ENCODE peak calls at places on chromosome 18, in eight cellular contexts. One of them, this sample, is unnamed.
A peak's percentile ranks its signal among the peaks of the same experiment; 100 is the strongest.

GRCh38 chr18:55779461-55779710 is 191.4 kb upstream of the TCF4 start:
- DNase-seq in glomerular endothelial cell: no peak
- DNase-seq in cardiac septum: no peak
- DNase-seq in skeletal muscle cell: no peak
- DNase-seq in stimulated activated CD8-positive, alpha-beta memory T cell treated with anti-CD3 and anti-CD28 coated beads, Interleukin-2, amount 100 ng/mL, for 1 hour: no peak
- DNase-seq in AG08396: no peak
- DNase-seq in BJ: no peak
- DNase-seq in upper lobe of left lung: no peak
- DNase-seq in this sample: no peak

GRCh38 chr18:79677840-79678239 is 1.8 kb upstream of the CTDP1 start:
- DNase-seq in glomerular endothelial cell: no peak
- DNase-seq in cardiac septum: no peak
- DNase-seq in skeletal muscle cell: no peak
- DNase-seq in stimulated activated CD8-positive, alpha-beta memory T cell treated with anti-CD3 and anti-CD28 coated beads, Interleukin-2, amount 100 ng/mL, for 1 hour: no peak
- DNase-seq in AG08396: no peak
- DNase-seq in BJ: no peak
- DNase-seq in upper lobe of left lung: no peak
- DNase-seq in this sample: no peak

GRCh38 chr18:32383040-32383819 is 87.5 kb downstream of the GAREM1 start:
- DNase-seq in glomerular endothelial cell: peak; percentile 97
- DNase-seq in cardiac septum: no peak
- DNase-seq in skeletal muscle cell: peak; percentile 91
- DNase-seq in stimulated activated CD8-positive, alpha-beta memory T cell treated with anti-CD3 and anti-CD28 coated beads, Interleukin-2, amount 100 ng/mL, for 1 hour: no peak
- DNase-seq in AG08396: peak; percentile 51
- DNase-seq in BJ: peak; percentile 6
- DNase-seq in upper lobe of left lung: no peak
- DNase-seq in this sample: peak; percentile 70

GRCh38 chr18:47560693-47561092 is 309.2 kb upstream of the SKOR2 start:
- DNase-seq in glomerular endothelial cell: no peak
- DNase-seq in cardiac septum: no peak
- DNase-seq in skeletal muscle cell: no peak
- DNase-seq in stimulated activated CD8-positive, alpha-beta memory T cell treated with anti-CD3 and anti-CD28 coated beads, Interleukin-2, amount 100 ng/mL, for 1 hour: no peak
- DNase-seq in AG08396: no peak
- DNase-seq in BJ: no peak
- DNase-seq in upper lobe of left lung: peak; percentile 10
- DNase-seq in this sample: no peak

GRCh38 chr18:76801567-76802505 is 20.5 kb upstream of the ZNF236 start:
- DNase-seq in glomerular endothelial cell: no peak
- DNase-seq in cardiac septum: peak; percentile 84
- DNase-seq in skeletal muscle cell: no peak
- DNase-seq in stimulated activated CD8-positive, alpha-beta memory T cell treated with anti-CD3 and anti-CD28 coated beads, Interleukin-2, amount 100 ng/mL, for 1 hour: no peak
- DNase-seq in AG08396: peak; percentile 89
- DNase-seq in BJ: no peak
- DNase-seq in upper lobe of left lung: peak; percentile 95
- DNase-seq in this sample: no peak

GRCh38 chr18:10015941-10016819 is 102.4 kb downstream of the VAPA start:
- DNase-seq in glomerular endothelial cell: no peak
- DNase-seq in cardiac septum: no peak
- DNase-seq in skeletal muscle cell: peak; percentile 87
- DNase-seq in stimulated activated CD8-positive, alpha-beta memory T cell treated with anti-CD3 and anti-CD28 coated beads, Interleukin-2, amount 100 ng/mL, for 1 hour: no peak
- DNase-seq in AG08396: peak; percentile 65
- DNase-seq in BJ: peak; percentile 90
- DNase-seq in upper lobe of left lung: no peak
- DNase-seq in this sample: peak; percentile 79

GRCh38 chr18:45723921-45724320 is at the start of gene SLC14A1:
- DNase-seq in glomerular endothelial cell: no peak
- DNase-seq in cardiac septum: no peak
- DNase-seq in skeletal muscle cell: no peak
- DNase-seq in stimulated activated CD8-positive, alpha-beta memory T cell treated with anti-CD3 and anti-CD28 coated beads, Interleukin-2, amount 100 ng/mL, for 1 hour: no peak
- DNase-seq in AG08396: no peak
- DNase-seq in BJ: no peak
- DNase-seq in upper lobe of left lung: no peak
- DNase-seq in this sample: no peak

GRCh38 chr18:42174909-42175308 is 219.9 kb downstream of the PIK3C3 start:
- DNase-seq in glomerular endothelial cell: no peak
- DNase-seq in cardiac septum: no peak
- DNase-seq in skeletal muscle cell: no peak
- DNase-seq in stimulated activated CD8-positive, alpha-beta memory T cell treated with anti-CD3 and anti-CD28 coated beads, Interleukin-2, amount 100 ng/mL, for 1 hour: no peak
- DNase-seq in AG08396: no peak
- DNase-seq in BJ: no peak
- DNase-seq in upper lobe of left lung: no peak
- DNase-seq in this sample: no peak

GRCh38 chr18:55586841-55587240 is 1.2 kb downstream of the TCF4 start:
- DNase-seq in glomerular endothelial cell: no peak
- DNase-seq in cardiac septum: no peak
- DNase-seq in skeletal muscle cell: no peak
- DNase-seq in stimulated activated CD8-positive, alpha-beta memory T cell treated with anti-CD3 and anti-CD28 coated beads, Interleukin-2, amount 100 ng/mL, for 1 hour: no peak
- DNase-seq in AG08396: peak; percentile 23
- DNase-seq in BJ: no peak
- DNase-seq in upper lobe of left lung: no peak
- DNase-seq in this sample: no peak

GRCh38 chr18:58316943-58317342 is 272.9 kb downstream of the NEDD4L start:
- DNase-seq in glomerular endothelial cell: no peak
- DNase-seq in cardiac septum: no peak
- DNase-seq in skeletal muscle cell: no peak
- DNase-seq in stimulated activated CD8-positive, alpha-beta memory T cell treated with anti-CD3 and anti-CD28 coated beads, Interleukin-2, amount 100 ng/mL, for 1 hour: no peak
- DNase-seq in AG08396: no peak
- DNase-seq in BJ: no peak
- DNase-seq in upper lobe of left lung: no peak
- DNase-seq in this sample: no peak

GRCh38 chr18:12518326-12518725 is 110.6 kb downstream of the PRELID3A start:
- DNase-seq in glomerular endothelial cell: no peak
- DNase-seq in cardiac septum: no peak
- DNase-seq in skeletal muscle cell: no peak
- DNase-seq in stimulated activated CD8-positive, alpha-beta memory T cell treated with anti-CD3 and anti-CD28 coated beads, Interleukin-2, amount 100 ng/mL, for 1 hour: no peak
- DNase-seq in AG08396: no peak
- DNase-seq in BJ: no peak
- DNase-seq in upper lobe of left lung: no peak
- DNase-seq in this sample: peak; percentile 46

GRCh38 chr18:22018366-22018765 is 151.0 kb upstream of the GATA6 start:
- DNase-seq in glomerular endothelial cell: no peak
- DNase-seq in cardiac septum: no peak
- DNase-seq in skeletal muscle cell: no peak
- DNase-seq in stimulated activated CD8-positive, alpha-beta memory T cell treated with anti-CD3 and anti-CD28 coated beads, Interleukin-2, amount 100 ng/mL, for 1 hour: no peak
- DNase-seq in AG08396: no peak
- DNase-seq in BJ: no peak
- DNase-seq in upper lobe of left lung: no peak
- DNase-seq in this sample: no peak

GRCh38 chr18:22115573-22115972 is 53.8 kb upstream of the GATA6 start:
- DNase-seq in glomerular endothelial cell: no peak
- DNase-seq in cardiac septum: no peak
- DNase-seq in skeletal muscle cell: no peak
- DNase-seq in stimulated activated CD8-positive, alpha-beta memory T cell treated with anti-CD3 and anti-CD28 coated beads, Interleukin-2, amount 100 ng/mL, for 1 hour: no peak
- DNase-seq in AG08396: no peak
- DNase-seq in BJ: no peak
- DNase-seq in upper lobe of left lung: no peak
- DNase-seq in this sample: no peak

GRCh38 chr18:939958-940357 is 35.3 kb downstream of the ADCYAP1 start:
- DNase-seq in glomerular endothelial cell: no peak
- DNase-seq in cardiac septum: no peak
- DNase-seq in skeletal muscle cell: no peak
- DNase-seq in stimulated activated CD8-positive, alpha-beta memory T cell treated with anti-CD3 and anti-CD28 coated beads, Interleukin-2, amount 100 ng/mL, for 1 hour: no peak
- DNase-seq in AG08396: no peak
- DNase-seq in BJ: no peak
- DNase-seq in upper lobe of left lung: no peak
- DNase-seq in this sample: no peak

GRCh38 chr18:67243799-67244587 is 272.5 kb downstream of the DSEL start:
- DNase-seq in glomerular endothelial cell: no peak
- DNase-seq in cardiac septum: no peak
- DNase-seq in skeletal muscle cell: no peak
- DNase-seq in stimulated activated CD8-positive, alpha-beta memory T cell treated with anti-CD3 and anti-CD28 coated beads, Interleukin-2, amount 100 ng/mL, for 1 hour: no peak
- DNase-seq in AG08396: no peak
- DNase-seq in BJ: no peak
- DNase-seq in upper lobe of left lung: no peak
- DNase-seq in this sample: no peak

GRCh38 chr18:55515946-55516710 is 71.9 kb downstream of the TCF4 start:
- DNase-seq in glomerular endothelial cell: no peak
- DNase-seq in cardiac septum: no peak
- DNase-seq in skeletal muscle cell: no peak
- DNase-seq in stimulated activated CD8-positive, alpha-beta memory T cell treated with anti-CD3 and anti-CD28 coated beads, Interleukin-2, amount 100 ng/mL, for 1 hour: no peak
- DNase-seq in AG08396: peak; percentile 12
- DNase-seq in BJ: no peak
- DNase-seq in upper lobe of left lung: no peak
- DNase-seq in this sample: no peak

GRCh38 chr18:79513381-79514081 is 117.8 kb downstream of the NFATC1 start:
- DNase-seq in glomerular endothelial cell: no peak
- DNase-seq in cardiac septum: peak; percentile 47
- DNase-seq in skeletal muscle cell: no peak
- DNase-seq in stimulated activated CD8-positive, alpha-beta memory T cell treated with anti-CD3 and anti-CD28 coated beads, Interleukin-2, amount 100 ng/mL, for 1 hour: no peak
- DNase-seq in AG08396: no peak
- DNase-seq in BJ: no peak
- DNase-seq in upper lobe of left lung: peak; percentile 59
- DNase-seq in this sample: no peak

GRCh38 chr18:73797419-73797818 is 350.2 kb downstream of the FBXO15 start:
- DNase-seq in glomerular endothelial cell: no peak
- DNase-seq in cardiac septum: no peak
- DNase-seq in skeletal muscle cell: no peak
- DNase-seq in stimulated activated CD8-positive, alpha-beta memory T cell treated with anti-CD3 and anti-CD28 coated beads, Interleukin-2, amount 100 ng/mL, for 1 hour: no peak
- DNase-seq in AG08396: no peak
- DNase-seq in BJ: no peak
- DNase-seq in upper lobe of left lung: no peak
- DNase-seq in this sample: no peak

GRCh38 chr18:47545613-47546012 is 294.2 kb upstream of the SKOR2 start:
- DNase-seq in glomerular endothelial cell: no peak
- DNase-seq in cardiac septum: no peak
- DNase-seq in skeletal muscle cell: no peak
- DNase-seq in stimulated activated CD8-positive, alpha-beta memory T cell treated with anti-CD3 and anti-CD28 coated beads, Interleukin-2, amount 100 ng/mL, for 1 hour: no peak
- DNase-seq in AG08396: no peak
- DNase-seq in BJ: no peak
- DNase-seq in upper lobe of left lung: no peak
- DNase-seq in this sample: no peak